ENCODE peak calls at places on chromosome 21, in six cellular contexts. F is heart left ventricle; G is CD8-positive, alpha-beta T cell; O is sigmoid colon; L is prostate gland; Y is mammary epithelial cell. X is an unnamed sample.

GRCh38 chr21:25307489-25307888 is 299.8 kb downstream of the MRPL39 start:
- DNase-seq in F (no peak), L (no peak), G (no peak), Y (no peak), O (no peak), X (no peak)

GRCh38 chr21:15730484-15731242 is 881 bp downstream of the USP25 start:
- DNase-seq in L (peak; percentile 16), G (no peak), Y (peak; percentile 19), F (no peak), O (no peak), X (no peak)

GRCh38 chr21:37207441-37208009 is 59.6 kb downstream of the VPS26C start:
- DNase-seq in O (no peak), Y (peak; percentile 57), L (peak; percentile 19), F (no peak), G (no peak), X (peak; percentile 55)

GRCh38 chr21:25907573-25908275 is 173.0 kb downstream of the GABPA start:
- DNase-seq in O (no peak), F (no peak), L (no peak), G (no peak), Y (no peak), X (no peak)

GRCh38 chr21:33412832-33413519 is 9.8 kb downstream of the IFNGR2 start:
- DNase-seq in Y (peak; percentile 23), O (no peak), L (no peak), F (no peak), G (no peak), X (no peak)

GRCh38 chr21:38291875-38292274 is 35.1 kb downstream of the KCNJ15 start:
- DNase-seq in G (no peak), F (no peak), O (no peak), L (no peak), Y (no peak), X (no peak)

GRCh38 chr21:36664678-36665022 is 34.3 kb upstream of the SIM2 start:
- DNase-seq in F (no peak), Y (no peak), O (no peak), L (no peak), G (no peak), X (no peak)

GRCh38 chr21:37530901-37531351 is 164.4 kb downstream of the DYRK1A start:
- DNase-seq in Y (no peak), G (no peak), O (no peak), L (no peak), F (no peak), X (no peak)

GRCh38 chr21:38984568-38984967 is 178.8 kb downstream of the ETS2 start:
- DNase-seq in F (no peak), L (no peak), G (no peak), Y (no peak), O (no peak), X (no peak)

GRCh38 chr21:33199516-33200217 is 30.1 kb upstream of the IFNAR2 start:
- DNase-seq in Y (peak; percentile 86), F (peak; percentile 86), O (peak; percentile 89), G (peak; percentile 75), L (peak; percentile 87), X (no peak)

GRCh38 chr21:36141513-36141925 is 6.6 kb downstream of the CBR3 start:
- DNase-seq in Y (peak; percentile 97), O (peak; percentile 88), L (peak; percentile 99), G (peak; percentile 74), F (peak; percentile 75), X (peak; percentile 89)

GRCh38 chr21:23356905-23357304 is 2250.4 kb downstream of the MRPL39 start:
- DNase-seq in G (no peak), O (no peak), L (no peak), Y (no peak), F (no peak), X (no peak)

GRCh38 chr21:44354775-44355771 is 1.7 kb downstream of the TRPM2 start:
- DNase-seq in G (no peak), O (no peak), F (no peak), L (no peak), Y (no peak), X (no peak)

GRCh38 chr21:37915941-37916794 is at the start of gene KCNJ6:
- DNase-seq in L (peak; percentile 14), Y (peak; percentile 37), F (peak; percentile 21), O (no peak), G (no peak), X (no peak)

GRCh38 chr21:36627242-36627641 is 71.7 kb upstream of the SIM2 start:
- DNase-seq in L (no peak), F (no peak), O (no peak), G (no peak), Y (peak; percentile 33), X (no peak)

GRCh38 chr21:32329331-32329730 is 30.7 kb downstream of the MRAP start:
- DNase-seq in G (no peak), Y (no peak), L (no peak), F (no peak), O (peak; percentile 76), X (no peak)

GRCh38 chr21:27024316-27024715 is 57.4 kb upstream of the ADAMTS5 start:
- DNase-seq in F (no peak), O (no peak), L (no peak), Y (no peak), G (no peak), X (no peak)

GRCh38 chr21:42279341-42279871 is 35.8 kb downstream of the TFF3 start:
- DNase-seq in G (no peak), Y (no peak), L (no peak), O (no peak), F (no peak), X (no peak)
- H3K27ac ChIP-seq in G (no peak overlapping the region), Y (no peak overlapping the region), L (no peak overlapping the region), O (no peak overlapping the region), F (no peak overlapping the region), X (no peak overlapping the region)

GRCh38 chr21:46489162-46489663 is 30.5 kb downstream of the DIP2A start:
- DNase-seq in F (no peak), O (no peak), G (no peak), L (no peak), Y (no peak), X (no peak)
- H3K27ac ChIP-seq in F (no peak overlapping the region), O (no peak overlapping the region), G (no peak overlapping the region), L (no peak overlapping the region), Y (no peak overlapping the region), X (no peak overlapping the region)

DNA sequence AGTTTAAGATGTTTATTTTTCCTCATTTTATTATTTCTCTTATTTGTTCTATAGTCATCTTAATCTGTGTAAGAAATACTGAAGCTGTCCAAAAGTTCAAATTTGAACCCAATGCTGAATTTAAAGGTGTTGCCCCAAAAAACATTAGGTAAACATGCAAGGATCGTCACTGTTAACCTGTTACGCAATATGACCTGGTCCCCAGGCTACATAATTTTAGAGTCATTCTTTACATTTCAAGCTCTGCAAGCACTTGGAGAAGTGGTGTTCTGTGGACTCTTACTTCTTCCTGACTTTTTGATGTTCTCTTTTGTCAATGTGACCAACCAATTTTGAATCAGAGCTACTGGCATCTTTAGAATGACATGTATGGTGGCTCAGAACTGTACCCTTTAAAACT is 106.0 kb downstream of the CLIC6 start:
- DNase-seq in Y (no peak), G (no peak), O (no peak), L (no peak), F (no peak), X (no peak)
- H3K27ac ChIP-seq in Y (no peak overlapping the region), G (no peak overlapping the region), O (no peak overlapping the region), L (no peak overlapping the region), F (no peak overlapping the region), X (no peak overlapping the region)

DNA sequence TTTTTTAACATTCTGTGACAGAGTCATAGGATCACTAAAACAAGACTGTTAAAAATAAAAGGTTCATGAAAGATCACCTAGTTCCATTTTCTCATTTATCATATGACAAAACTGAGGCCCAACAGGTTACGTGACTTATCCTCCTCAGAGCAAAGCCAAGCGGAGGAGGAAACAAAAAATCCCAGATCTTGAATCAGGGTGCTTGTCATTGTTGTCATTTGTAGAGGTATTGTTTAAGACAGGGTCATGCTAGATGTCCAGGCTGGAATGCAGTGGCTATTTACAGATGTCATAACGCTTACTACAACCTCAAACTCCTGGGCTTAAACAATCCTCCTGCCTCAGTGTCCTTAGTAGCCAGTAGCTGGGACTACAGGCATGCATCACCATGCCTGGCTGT is 293.2 kb downstream of the DSCAM start:
- DNase-seq in L (no peak), O (no peak), F (no peak), G (no peak), Y (no peak), X (no peak)
- H3K27ac ChIP-seq in L (no peak overlapping the region), O (no peak overlapping the region), F (no peak overlapping the region), G (no peak overlapping the region), Y (no peak overlapping the region), X (no peak overlapping the region)

X was measured in breast epithelium.